ENCODE peak calls at places on chromosomes 2 and 18, in four cellular contexts. D is fibroblast of lung, Y is MM.1S, Q is PC-9. E is an unnamed sample.

GRCh38 chr2:113224647-113225046 is 50.9 kb downstream of the PSD4 start:
- DNase-seq in D (no peak), Y (no peak), Q (no peak), E (no peak)

GRCh38 chr2:239382384-239382880 is 18.4 kb downstream of the HDAC4 start:
- DNase-seq in D (no peak), Y (no peak), Q (no peak), E (no peak)

GRCh38 chr2:180570864-180571263 is 409.5 kb upstream of the UBE2E3 start:
- DNase-seq in D (no peak), Y (no peak), Q (no peak), E (no peak)

GRCh38 chr2:48219555-48220436 is 310.2 kb upstream of the STON1 start:
- DNase-seq in D (no peak), Y (no peak), Q (no peak), E (no peak)

GRCh38 chr2:192298664-192299063 is 103.9 kb upstream of the TMEFF2 start:
- DNase-seq in D (no peak), Y (no peak), Q (no peak), E (no peak)

GRCh38 chr18:8890957-8891464 is 185.7 kb downstream of the MTCL1 start:
- DNase-seq in D (peak; percentile 85), Y (no peak), Q (peak; percentile 99), E (peak; percentile 89)

GRCh38 chr2:219448099-219448775 is 13.6 kb downstream of the SPEG start:
- DNase-seq in D (no peak), Y (no peak), Q (no peak), E (no peak)

GRCh38 chr2:69538872-69539548 is 101.8 kb upstream of the NFU1 start:
- DNase-seq in D (peak; percentile 22), Y (no peak), Q (peak; percentile 58), E (no peak)

GRCh38 chr2:56666758-56667157 is 483.0 kb downstream of the CCDC85A start:
- DNase-seq in D (no peak), Y (no peak), Q (no peak), E (no peak)

GRCh38 chr18:50786851-50787250 is 33.0 kb downstream of the MRO start:
- DNase-seq in D (no peak), Y (no peak), Q (no peak), E (no peak)

GRCh38 chr2:191183516-191183915 is 32.7 kb upstream of the STAT4 start:
- DNase-seq in D (no peak), Y (no peak), Q (no peak), E (no peak)

GRCh38 chr2:159046966-159047365 is 78.5 kb downstream of the TANC1 start:
- DNase-seq in D (peak; percentile 61), Y (no peak), Q (no peak), E (no peak)

GRCh38 chr2:62577994-62578836 is 72.2 kb upstream of the TMEM17 start:
- DNase-seq in D (peak; percentile 81), Y (no peak), Q (peak; percentile 98), E (peak; percentile 77)

GRCh38 chr18:907880-908512 is 3.3 kb downstream of the ADCYAP1 start:
- DNase-seq in D (no peak), Y (no peak), Q (no peak), E (no peak)

GRCh38 chr2:201266629-201267028 is 6.3 kb downstream of the CASP8 start:
- DNase-seq in D (no peak), Y (no peak), Q (no peak), E (no peak)

GRCh38 chr2:201523506-201523905 is 72.0 kb downstream of the STRADB start:
- DNase-seq in D (no peak), Y (no peak), Q (no peak), E (no peak)

GRCh38 chr18:26656944-26657536 is 108.7 kb upstream of the KCTD1 start:
- DNase-seq in D (peak; percentile 61), Y (peak; percentile 60), Q (no peak), E (no peak)

GRCh38 chr2:182924311-182924710 is 57.9 kb upstream of the FRZB start:
- DNase-seq in D (peak; percentile 74), Y (no peak), Q (no peak), E (no peak)

GRCh38 chr2:82198809-82199492 is 1894.4 kb upstream of the LRRTM1 start:
- DNase-seq in D (no peak), Y (no peak), Q (no peak), E (no peak)
- H2AFZ ChIP-seq in D (no peak overlapping the region), Y (no peak overlapping the region), Q (no peak overlapping the region), E (no peak overlapping the region)

DNA sequence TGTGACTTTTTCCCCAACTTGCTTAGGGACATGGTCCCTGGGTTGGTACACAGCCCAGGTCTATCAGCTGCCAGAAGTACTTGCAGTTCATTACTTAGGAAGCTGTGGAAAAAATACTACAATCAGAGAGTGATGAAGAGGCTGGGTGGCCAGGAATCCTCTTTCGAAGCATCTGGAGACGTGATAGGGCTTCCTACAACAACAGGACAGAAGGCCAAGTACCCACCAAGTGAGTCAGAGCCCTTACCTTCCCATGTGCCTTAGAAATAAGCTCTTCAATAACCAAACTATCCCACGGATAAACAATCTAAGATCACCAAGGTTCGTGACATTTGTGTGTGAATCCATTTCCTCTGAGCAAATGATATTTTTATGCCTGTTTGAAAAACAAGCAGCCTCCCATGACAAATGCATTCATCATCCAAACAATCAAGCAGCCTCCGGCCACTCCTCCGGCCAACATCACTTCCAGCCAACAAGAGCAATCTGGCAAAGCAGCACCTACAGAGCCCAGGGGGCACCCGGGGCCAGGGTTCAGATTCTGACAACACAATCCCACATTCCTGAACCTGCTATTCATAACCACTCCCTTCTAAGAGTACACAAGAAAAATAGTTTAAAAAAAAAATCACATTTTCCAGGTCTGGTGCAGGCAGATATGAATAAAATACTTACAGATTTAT is 26.4 kb downstream of the TBC1D8 start:
- DNase-seq in D (peak; percentile 66), Y (no peak), Q (peak; percentile 99), E (peak; percentile 90)
- H3K4me3 ChIP-seq in D (no peak overlapping the region), Y (no peak overlapping the region), Q (peak overlapping the region; percentile 34), E (peak overlapping the region; percentile 47)

GRCh38 chr2:25699206-25699605 is 25.8 kb upstream of the DTNB start:
- DNase-seq in D (no peak), Y (no peak), Q (no peak), E (no peak)
- H2AFZ ChIP-seq in D (no peak overlapping the region), Y (no peak overlapping the region), Q (no peak overlapping the region), E (no peak overlapping the region)

GRCh38 chr18:47490882-47491281 is 239.4 kb upstream of the SKOR2 start:
- DNase-seq in D (no peak), Y (no peak), Q (no peak), E (no peak)
- H3K4me3 ChIP-seq in D (no peak overlapping the region), Y (no peak overlapping the region), Q (no peak overlapping the region), E (no peak overlapping the region)

GRCh38 chr2:141724426-141724825 is 406.4 kb downstream of the LRP1B start:
- DNase-seq in D (no peak), Y (no peak), Q (no peak), E (no peak)

GRCh38 chr2:141723834-141724233 is 407.0 kb downstream of the LRP1B start:
- DNase-seq in D (no peak), Y (no peak), Q (no peak), E (no peak)

GRCh38 chr2:141728142-141728541 is 402.7 kb downstream of the LRP1B start:
- DNase-seq in D (no peak), Y (no peak), Q (no peak), E (no peak)

GRCh38 chr2:141728886-141729285 is 401.9 kb downstream of the LRP1B start:
- DNase-seq in D (no peak), Y (peak; percentile 68), Q (no peak), E (no peak)
- H2AFZ ChIP-seq in D (no peak overlapping the region), Y (peak overlapping the region; percentile 20), Q (no peak overlapping the region), E (no peak overlapping the region)

GRCh38 chr18:75249192-75249551 is 38.6 kb downstream of the TSHZ1 start:
- DNase-seq in D (no peak), Y (no peak), Q (no peak), E (no peak)
- H3K4me3 ChIP-seq in D (no peak overlapping the region), Y (no peak overlapping the region), Q (no peak overlapping the region), E (no peak overlapping the region)

GRCh38 chr18:23998018-23998417 is 16.5 kb upstream of the TTC39C start:
- DNase-seq in D (no peak), Y (no peak), Q (no peak), E (no peak)
- H2AFZ ChIP-seq in D (no peak overlapping the region), Y (no peak overlapping the region), Q (no peak overlapping the region), E (no peak overlapping the region)

GRCh38 chr2:676647-677055 is 555 bp downstream of the TMEM18 start:
- DNase-seq in D (peak; percentile 98), Y (peak; percentile 97), Q (peak; percentile 90), E (peak; percentile 90)
- H3K4me3 ChIP-seq in D (peak overlapping the region; percentile 57), Y (peak overlapping the region; percentile 89), Q (peak overlapping the region; percentile 68), E (peak overlapping the region; percentile 50)

GRCh38 chr2:37323176-37323575 is 1.5 kb downstream of the PRKD3 start:
- DNase-seq in D (peak; percentile 23), Y (peak; percentile 62), Q (no peak), E (no peak)
- H2AFZ ChIP-seq in D (no peak overlapping the region), Y (no peak overlapping the region), Q (peak overlapping the region; percentile 96), E (no peak overlapping the region)

E was measured in keratinocyte.